ENCODE peak calls at places on chromosomes 6 and 20, in nine cellular contexts. One of them, this sample, is unnamed.

GRCh38 chr20:37558779-37559178 is 31.1 kb upstream of the BLCAP start:
- DNase-seq in stomach: no peak
- DNase-seq in foreskin fibroblast: no peak
- DNase-seq in cardiac fibroblast: no peak
- DNase-seq in H1: no peak
- DNase-seq in pancreas: no peak
- DNase-seq in SK-N-SH: no peak
- DNase-seq in K562: no peak
- DNase-seq in ascending aorta: no peak
- DNase-seq in this sample: no peak

GRCh38 chr20:2693286-2693995 is 861 bp downstream of the EBF4 start:
- DNase-seq in stomach: peak
- DNase-seq in foreskin fibroblast: no peak
- DNase-seq in cardiac fibroblast: no peak
- DNase-seq in H1: no peak
- DNase-seq in pancreas: peak
- DNase-seq in SK-N-SH: peak
- DNase-seq in K562: peak
- DNase-seq in ascending aorta: no peak
- DNase-seq in this sample: no peak

GRCh38 chr6:161486326-161486725 is 212.5 kb upstream of the AGPAT4 start:
- DNase-seq in stomach: no peak
- DNase-seq in foreskin fibroblast: peak
- DNase-seq in cardiac fibroblast: peak
- DNase-seq in H1: no peak
- DNase-seq in pancreas: no peak
- DNase-seq in SK-N-SH: peak
- DNase-seq in K562: no peak
- DNase-seq in ascending aorta: no peak
- DNase-seq in this sample: peak

GRCh38 chr6:93036835-93037234 is 382.5 kb downstream of the EPHA7 start:
- DNase-seq in stomach: no peak
- DNase-seq in foreskin fibroblast: no peak
- DNase-seq in cardiac fibroblast: peak
- DNase-seq in H1: no peak
- DNase-seq in pancreas: no peak
- DNase-seq in SK-N-SH: no peak
- DNase-seq in K562: no peak
- DNase-seq in ascending aorta: no peak
- DNase-seq in this sample: no peak

GRCh38 chr20:9353180-9353915 is 161.0 kb upstream of the LAMP5 start:
- DNase-seq in stomach: no peak
- DNase-seq in foreskin fibroblast: no peak
- DNase-seq in cardiac fibroblast: no peak
- DNase-seq in H1: no peak
- DNase-seq in pancreas: no peak
- DNase-seq in SK-N-SH: no peak
- DNase-seq in K562: no peak
- DNase-seq in ascending aorta: no peak
- DNase-seq in this sample: peak

GRCh38 chr6:104396077-104396476 is 463.6 kb downstream of the HACE1 start:
- DNase-seq in stomach: no peak
- DNase-seq in foreskin fibroblast: no peak
- DNase-seq in cardiac fibroblast: no peak
- DNase-seq in H1: no peak
- DNase-seq in pancreas: no peak
- DNase-seq in SK-N-SH: no peak
- DNase-seq in K562: no peak
- DNase-seq in ascending aorta: no peak
- DNase-seq in this sample: no peak

GRCh38 chr6:137827977-137828815 is 38.9 kb upstream of the TNFAIP3 start:
- DNase-seq in stomach: no peak
- DNase-seq in foreskin fibroblast: no peak
- DNase-seq in cardiac fibroblast: no peak
- DNase-seq in H1: no peak
- DNase-seq in pancreas: no peak
- DNase-seq in SK-N-SH: no peak
- DNase-seq in K562: no peak
- DNase-seq in ascending aorta: no peak
- DNase-seq in this sample: no peak

GRCh38 chr6:163945813-163946212 is 531.3 kb downstream of the QKI start:
- DNase-seq in stomach: peak
- DNase-seq in foreskin fibroblast: no peak
- DNase-seq in cardiac fibroblast: no peak
- DNase-seq in H1: no peak
- DNase-seq in pancreas: no peak
- DNase-seq in SK-N-SH: no peak
- DNase-seq in K562: no peak
- DNase-seq in ascending aorta: no peak
- DNase-seq in this sample: no peak

GRCh38 chr6:65289491-65289890 is 417.5 kb downstream of the EYS start:
- DNase-seq in stomach: no peak
- DNase-seq in foreskin fibroblast: no peak
- DNase-seq in cardiac fibroblast: peak
- DNase-seq in H1: no peak
- DNase-seq in pancreas: no peak
- DNase-seq in SK-N-SH: no peak
- DNase-seq in K562: no peak
- DNase-seq in ascending aorta: no peak
- DNase-seq in this sample: peak

GRCh38 chr6:129432738-129433137 is 277.2 kb downstream of the ARHGAP18 start:
- DNase-seq in stomach: no peak
- DNase-seq in foreskin fibroblast: no peak
- DNase-seq in cardiac fibroblast: no peak
- DNase-seq in H1: no peak
- DNase-seq in pancreas: no peak
- DNase-seq in SK-N-SH: no peak
- DNase-seq in K562: no peak
- DNase-seq in ascending aorta: no peak
- DNase-seq in this sample: peak
- H3K4me3 ChIP-seq in stomach: no peak
- H3K4me3 ChIP-seq in foreskin fibroblast: no peak
- H3K4me3 ChIP-seq in cardiac fibroblast: no peak
- H3K4me3 ChIP-seq in H1: no peak
- H3K4me3 ChIP-seq in pancreas: no peak
- H3K4me3 ChIP-seq in SK-N-SH: no peak
- H3K4me3 ChIP-seq in K562: no peak
- H3K4me3 ChIP-seq in ascending aorta: no peak
- H3K4me3 ChIP-seq in this sample: no peak

DNA sequence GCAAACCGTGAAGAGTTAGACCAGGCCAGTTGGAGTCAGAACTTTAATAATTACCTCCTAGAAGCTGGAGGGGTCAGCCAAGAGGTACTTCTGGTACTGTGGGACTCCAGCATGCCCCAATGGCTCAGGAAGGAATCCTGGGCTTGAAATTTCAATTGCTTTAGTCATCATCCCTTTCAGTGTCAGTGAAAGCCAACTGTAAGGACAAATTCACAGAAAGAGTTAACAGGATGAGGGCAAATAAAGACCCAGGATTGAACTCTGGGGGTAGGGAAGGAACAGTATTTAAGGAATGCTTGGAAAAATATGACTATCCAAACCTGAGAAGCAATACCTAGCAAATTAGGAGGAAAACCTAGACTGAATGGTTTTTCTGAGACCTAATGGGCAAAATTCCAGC is 735.1 kb upstream of the MARCKS start:
- DNase-seq in stomach: no peak
- DNase-seq in foreskin fibroblast: peak
- DNase-seq in cardiac fibroblast: peak
- DNase-seq in H1: peak
- DNase-seq in pancreas: no peak
- DNase-seq in SK-N-SH: no peak
- DNase-seq in K562: no peak
- DNase-seq in ascending aorta: no peak
- DNase-seq in this sample: peak
- TF ChIP-seq CTCF in stomach: no peak
- TF ChIP-seq CTCF in foreskin fibroblast: peak
- TF ChIP-seq CTCF in cardiac fibroblast: peak
- TF ChIP-seq CTCF in H1: peak
- TF ChIP-seq CTCF in pancreas: no peak
- TF ChIP-seq CTCF in SK-N-SH: peak
- TF ChIP-seq CTCF in K562: peak
- TF ChIP-seq CTCF in ascending aorta: no peak
- TF ChIP-seq CTCF in this sample: peak

DNA sequence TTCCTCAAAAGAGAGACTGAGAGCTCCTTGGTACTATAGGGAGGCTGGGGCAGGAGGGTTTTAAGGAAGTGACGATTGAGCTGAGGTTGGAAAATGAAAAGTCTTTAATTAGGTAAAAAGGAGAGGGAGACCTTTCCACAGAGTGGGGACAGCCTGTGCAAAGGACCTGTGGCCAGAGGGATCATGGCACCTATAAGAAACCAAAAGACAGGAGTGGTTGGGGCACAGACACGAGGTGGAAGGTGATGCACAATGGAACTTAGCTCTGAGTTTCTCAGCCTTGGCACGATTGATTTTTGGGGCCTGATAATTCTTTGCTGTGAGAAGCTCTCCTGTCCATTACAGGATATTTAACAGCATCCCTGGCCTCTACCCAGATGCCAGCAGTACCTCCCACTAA is 140.3 kb downstream of the CEP57L1 start:
- DNase-seq in stomach: no peak
- DNase-seq in foreskin fibroblast: no peak
- DNase-seq in cardiac fibroblast: no peak
- DNase-seq in H1: no peak
- DNase-seq in pancreas: no peak
- DNase-seq in SK-N-SH: no peak
- DNase-seq in K562: no peak
- DNase-seq in ascending aorta: no peak
- DNase-seq in this sample: no peak
- H3K4me3 ChIP-seq in stomach: no peak
- H3K4me3 ChIP-seq in foreskin fibroblast: no peak
- H3K4me3 ChIP-seq in cardiac fibroblast: no peak
- H3K4me3 ChIP-seq in H1: no peak
- H3K4me3 ChIP-seq in pancreas: no peak
- H3K4me3 ChIP-seq in SK-N-SH: no peak
- H3K4me3 ChIP-seq in K562: no peak
- H3K4me3 ChIP-seq in ascending aorta: no peak
- H3K4me3 ChIP-seq in this sample: no peak

GRCh38 chr6:33211666-33212422 is 3.5 kb downstream of the RING1 start:
- DNase-seq in stomach: no peak
- DNase-seq in foreskin fibroblast: no peak
- DNase-seq in cardiac fibroblast: no peak
- DNase-seq in H1: no peak
- DNase-seq in pancreas: no peak
- DNase-seq in SK-N-SH: peak
- DNase-seq in K562: peak
- DNase-seq in ascending aorta: no peak
- DNase-seq in this sample: no peak
- TF ChIP-seq CTCF in stomach: no peak
- TF ChIP-seq CTCF in foreskin fibroblast: no peak
- TF ChIP-seq CTCF in cardiac fibroblast: no peak
- TF ChIP-seq CTCF in H1: peak
- TF ChIP-seq CTCF in pancreas: no peak
- TF ChIP-seq CTCF in SK-N-SH: no peak
- TF ChIP-seq CTCF in K562: peak
- TF ChIP-seq CTCF in ascending aorta: no peak
- TF ChIP-seq CTCF in this sample: no peak

GRCh38 chr6:3226422-3227362 is 761 bp downstream of the TUBB2B start:
- DNase-seq in stomach: no peak
- DNase-seq in foreskin fibroblast: no peak
- DNase-seq in cardiac fibroblast: peak
- DNase-seq in H1: no peak
- DNase-seq in pancreas: peak
- DNase-seq in SK-N-SH: peak
- DNase-seq in K562: peak
- DNase-seq in ascending aorta: no peak
- DNase-seq in this sample: no peak

GRCh38 chr6:3228791-3229565 is 1.5 kb upstream of the TUBB2B start:
- DNase-seq in stomach: no peak
- DNase-seq in foreskin fibroblast: no peak
- DNase-seq in cardiac fibroblast: peak
- DNase-seq in H1: no peak
- DNase-seq in pancreas: no peak
- DNase-seq in SK-N-SH: no peak
- DNase-seq in K562: peak
- DNase-seq in ascending aorta: no peak
- DNase-seq in this sample: no peak

GRCh38 chr6:3228046-3228671 is 706 bp upstream of the TUBB2B start:
- DNase-seq in stomach: no peak
- DNase-seq in foreskin fibroblast: no peak
- DNase-seq in cardiac fibroblast: no peak
- DNase-seq in H1: no peak
- DNase-seq in pancreas: peak
- DNase-seq in SK-N-SH: peak
- DNase-seq in K562: peak
- DNase-seq in ascending aorta: no peak
- DNase-seq in this sample: no peak

GRCh38 chr6:3229566-3230274 is 2.3 kb upstream of the TUBB2B start:
- DNase-seq in stomach: no peak
- DNase-seq in foreskin fibroblast: no peak
- DNase-seq in cardiac fibroblast: no peak
- DNase-seq in H1: no peak
- DNase-seq in pancreas: no peak
- DNase-seq in SK-N-SH: peak
- DNase-seq in K562: peak
- DNase-seq in ascending aorta: no peak
- DNase-seq in this sample: no peak

GRCh38 chr6:3227363-3228045 is at the start of gene TUBB2B:
- DNase-seq in stomach: no peak
- DNase-seq in foreskin fibroblast: no peak
- DNase-seq in cardiac fibroblast: peak
- DNase-seq in H1: no peak
- DNase-seq in pancreas: peak
- DNase-seq in SK-N-SH: peak
- DNase-seq in K562: peak
- DNase-seq in ascending aorta: no peak
- DNase-seq in this sample: no peak
- H3K4me3 ChIP-seq in stomach: peak
- H3K4me3 ChIP-seq in foreskin fibroblast: peak
- H3K4me3 ChIP-seq in cardiac fibroblast: peak
- H3K4me3 ChIP-seq in H1: peak
- H3K4me3 ChIP-seq in pancreas: peak
- H3K4me3 ChIP-seq in SK-N-SH: peak
- H3K4me3 ChIP-seq in K562: peak
- H3K4me3 ChIP-seq in ascending aorta: peak
- H3K4me3 ChIP-seq in this sample: peak

GRCh38 chr6:168193816-168194701 is 115.0 kb upstream of the FRMD1 start:
- DNase-seq in stomach: peak
- DNase-seq in foreskin fibroblast: no peak
- DNase-seq in cardiac fibroblast: peak
- DNase-seq in H1: no peak
- DNase-seq in pancreas: no peak
- DNase-seq in SK-N-SH: peak
- DNase-seq in K562: peak
- DNase-seq in ascending aorta: no peak
- DNase-seq in this sample: no peak
- TF ChIP-seq CTCF in stomach: no peak
- TF ChIP-seq CTCF in foreskin fibroblast: no peak
- TF ChIP-seq CTCF in cardiac fibroblast: no peak
- TF ChIP-seq CTCF in H1: peak
- TF ChIP-seq CTCF in pancreas: no peak
- TF ChIP-seq CTCF in SK-N-SH: no peak
- TF ChIP-seq CTCF in K562: peak
- TF ChIP-seq CTCF in ascending aorta: no peak
- TF ChIP-seq CTCF in this sample: no peak

DNA sequence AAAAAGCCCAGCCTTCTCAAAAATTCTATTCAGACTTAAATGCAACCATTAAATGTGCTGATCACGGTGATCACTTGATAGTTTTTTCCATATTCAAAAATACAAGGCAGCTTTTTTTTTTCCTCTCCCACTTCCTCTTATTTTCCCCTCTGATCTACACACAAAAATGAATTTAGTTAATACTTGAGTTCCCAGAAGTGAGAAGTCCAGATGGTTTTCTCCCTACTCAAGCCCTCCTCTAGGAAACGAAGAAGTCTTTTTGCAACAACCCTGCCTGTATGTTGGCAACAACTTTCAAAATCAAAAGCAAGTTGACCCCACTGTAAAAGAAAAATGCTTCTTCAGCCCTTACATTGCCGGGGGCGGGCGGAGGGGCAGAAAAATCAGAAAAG is 24.3 kb downstream of the ARHGAP18 start:
- DNase-seq in stomach: no peak
- DNase-seq in foreskin fibroblast: no peak
- DNase-seq in cardiac fibroblast: no peak
- DNase-seq in H1: no peak
- DNase-seq in pancreas: no peak
- DNase-seq in SK-N-SH: no peak
- DNase-seq in K562: no peak
- DNase-seq in ascending aorta: no peak
- DNase-seq in this sample: no peak
- H3K4me3 ChIP-seq in stomach: no peak
- H3K4me3 ChIP-seq in foreskin fibroblast: no peak
- H3K4me3 ChIP-seq in cardiac fibroblast: no peak
- H3K4me3 ChIP-seq in H1: no peak
- H3K4me3 ChIP-seq in pancreas: no peak
- H3K4me3 ChIP-seq in SK-N-SH: no peak
- H3K4me3 ChIP-seq in K562: no peak
- H3K4me3 ChIP-seq in ascending aorta: no peak
- H3K4me3 ChIP-seq in this sample: no peak

This sample was measured in fibroblast of mammary gland.